ENCODE peak calls at places on chromosomes 1 and 21, in seven cellular contexts. One of them, this sample, is unnamed.

GRCh38 chr1:223240122-223240521 is 97.1 kb upstream of the TLR5 start:
- DNase-seq in GM12892: no peak
- DNase-seq in right lobe of liver: no peak
- DNase-seq in transverse colon: no peak
- DNase-seq in ovary: no peak
- DNase-seq in stomach: no peak
- DNase-seq in esophagus squamous epithelium: no peak
- DNase-seq in this sample: no peak

GRCh38 chr1:26664802-26665201 is 31.0 kb upstream of the ARID1A start:
- DNase-seq in GM12892: no peak
- DNase-seq in esophagus squamous epithelium: no peak
- DNase-seq in transverse colon: no peak
- DNase-seq in ovary: no peak
- DNase-seq in stomach: no peak
- DNase-seq in right lobe of liver: no peak
- DNase-seq in this sample: no peak

GRCh38 chr21:26433386-26433785 is 139.7 kb downstream of the CYYR1 start:
- DNase-seq in esophagus squamous epithelium: no peak
- DNase-seq in GM12892: no peak
- DNase-seq in transverse colon: no peak
- DNase-seq in stomach: no peak
- DNase-seq in right lobe of liver: no peak
- DNase-seq in ovary: no peak
- DNase-seq in this sample: no peak

GRCh38 chr21:38037416-38037815 is 121.2 kb upstream of the KCNJ6 start:
- DNase-seq in right lobe of liver: no peak
- DNase-seq in stomach: no peak
- DNase-seq in ovary: no peak
- DNase-seq in transverse colon: no peak
- DNase-seq in GM12892: no peak
- DNase-seq in esophagus squamous epithelium: no peak
- DNase-seq in this sample: no peak

GRCh38 chr1:230768903-230769570 is 21.8 kb downstream of the CAPN9 start:
- DNase-seq in esophagus squamous epithelium: no peak
- DNase-seq in right lobe of liver: no peak
- DNase-seq in transverse colon: no peak
- DNase-seq in ovary: no peak
- DNase-seq in GM12892: no peak
- DNase-seq in stomach: peak
- DNase-seq in this sample: no peak

GRCh38 chr1:9075023-9075422 is 5.6 kb upstream of the SLC2A5 start:
- DNase-seq in stomach: no peak
- DNase-seq in transverse colon: no peak
- DNase-seq in esophagus squamous epithelium: no peak
- DNase-seq in ovary: no peak
- DNase-seq in right lobe of liver: no peak
- DNase-seq in GM12892: no peak
- DNase-seq in this sample: peak

GRCh38 chr1:202029171-202029665 is 18.8 kb downstream of the ELF3 start:
- DNase-seq in stomach: no peak
- DNase-seq in transverse colon: no peak
- DNase-seq in ovary: no peak
- DNase-seq in right lobe of liver: no peak
- DNase-seq in esophagus squamous epithelium: no peak
- DNase-seq in GM12892: no peak
- DNase-seq in this sample: no peak

GRCh38 chr1:29496701-29497100 is 260.4 kb downstream of the PTPRU start:
- DNase-seq in right lobe of liver: no peak
- DNase-seq in stomach: no peak
- DNase-seq in ovary: no peak
- DNase-seq in transverse colon: no peak
- DNase-seq in GM12892: no peak
- DNase-seq in esophagus squamous epithelium: no peak
- DNase-seq in this sample: no peak

GRCh38 chr1:54543729-54544496 is 4.1 kb upstream of the ACOT11 start:
- DNase-seq in stomach: no peak
- DNase-seq in right lobe of liver: no peak
- DNase-seq in esophagus squamous epithelium: no peak
- DNase-seq in GM12892: no peak
- DNase-seq in ovary: no peak
- DNase-seq in transverse colon: no peak
- DNase-seq in this sample: no peak

GRCh38 chr1:212853658-212854057 is 4.4 kb upstream of the FLVCR1 start:
- DNase-seq in stomach: no peak
- DNase-seq in esophagus squamous epithelium: no peak
- DNase-seq in ovary: no peak
- DNase-seq in right lobe of liver: peak
- DNase-seq in transverse colon: peak
- DNase-seq in GM12892: no peak
- DNase-seq in this sample: no peak

DNA sequence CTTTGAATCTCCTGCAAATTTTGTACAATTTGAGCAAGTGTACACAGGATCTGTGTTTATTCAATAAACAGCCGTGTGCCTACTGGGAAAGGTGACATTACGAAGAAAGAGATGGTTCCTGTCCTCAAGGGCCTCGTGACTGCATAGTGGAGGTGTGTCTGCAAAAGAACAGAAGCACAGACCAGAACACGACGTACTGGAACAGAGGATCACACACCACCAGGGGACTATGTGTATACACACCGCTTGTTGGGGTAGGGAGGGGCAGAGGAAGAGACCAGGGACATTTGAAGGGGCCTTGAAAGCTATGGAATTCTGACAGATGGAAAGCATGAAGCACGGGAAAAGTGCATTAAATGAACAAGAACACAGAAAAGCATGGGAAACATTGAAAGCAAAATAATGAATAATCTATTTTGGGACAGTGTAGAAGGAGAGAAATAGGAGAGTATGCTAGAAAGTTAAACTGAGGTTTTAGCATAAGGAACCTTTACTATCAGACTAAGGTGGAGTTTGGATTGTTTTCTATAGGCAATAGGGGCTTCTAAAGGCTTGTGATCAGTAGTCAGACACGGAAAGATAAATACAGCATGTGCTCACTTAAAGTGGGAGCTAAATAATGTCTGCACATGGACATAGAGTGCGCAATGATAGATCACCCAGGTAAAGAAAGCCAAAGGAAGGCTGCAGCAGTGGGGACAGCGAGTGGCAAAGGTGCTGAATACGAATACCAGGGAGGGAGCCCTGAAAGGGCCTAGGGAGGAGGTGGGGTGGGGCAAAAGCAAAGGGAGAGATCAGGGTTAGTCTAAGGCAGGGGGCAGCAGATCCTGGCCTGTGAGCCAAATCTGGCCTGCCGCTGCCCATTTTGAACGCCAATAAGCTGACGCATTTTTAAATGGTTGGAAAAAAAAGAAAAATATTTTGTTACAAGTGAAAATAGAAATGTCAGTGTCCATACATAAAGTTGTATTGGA is 11.0 kb downstream of the JAK1 start:
- DNase-seq in esophagus squamous epithelium: no peak
- DNase-seq in right lobe of liver: no peak
- DNase-seq in ovary: no peak
- DNase-seq in stomach: peak
- DNase-seq in GM12892: no peak
- DNase-seq in transverse colon: peak
- DNase-seq in this sample: no peak
- TF ChIP-seq POLR2A in esophagus squamous epithelium: no peak
- TF ChIP-seq POLR2A in right lobe of liver: no peak
- TF ChIP-seq POLR2A in ovary: no peak
- TF ChIP-seq POLR2A in stomach: no peak
- TF ChIP-seq POLR2A in GM12892: no peak
- TF ChIP-seq POLR2A in transverse colon: no peak
- TF ChIP-seq POLR2A in this sample: no peak

DNA sequence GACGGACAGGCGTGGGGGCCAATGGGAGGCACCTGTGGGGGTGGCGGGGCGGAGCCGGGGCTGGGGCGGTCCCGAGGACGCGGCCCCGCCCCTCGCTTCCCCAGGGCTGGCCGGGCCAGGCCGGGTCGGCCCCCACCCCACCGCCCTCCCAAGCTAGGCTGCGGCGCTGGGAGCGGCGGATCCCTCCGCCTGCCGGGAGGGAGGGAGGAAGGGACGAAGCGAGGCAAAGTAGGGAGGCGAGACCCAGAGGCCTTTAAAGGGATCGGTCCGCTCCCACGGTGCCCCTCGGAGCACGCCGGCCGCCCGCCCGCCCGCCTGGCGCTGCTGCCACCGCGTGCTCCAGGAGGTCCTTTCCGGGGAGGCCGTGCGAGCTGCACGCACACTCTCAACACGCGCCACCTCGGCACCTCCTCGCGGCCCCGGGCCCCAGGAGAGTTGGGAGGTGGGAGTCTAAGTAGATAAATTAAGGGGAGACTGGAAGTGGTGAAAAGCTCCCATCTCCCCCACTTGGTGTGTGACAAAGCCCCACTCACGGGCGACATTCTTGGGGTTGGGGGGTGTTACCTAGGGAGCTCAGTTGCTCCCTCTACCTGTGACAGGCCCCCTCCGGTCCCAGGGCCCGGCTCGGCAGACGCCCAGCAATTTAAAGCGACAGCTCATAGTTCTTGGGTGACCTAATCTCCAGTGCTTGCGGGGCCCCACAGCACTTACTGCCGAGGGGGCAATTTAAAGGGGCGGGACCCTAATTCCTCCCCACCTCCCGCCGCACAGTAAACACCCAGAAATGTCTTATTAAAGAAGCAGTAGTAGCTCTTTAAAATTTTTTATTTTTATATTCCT is 492 bp upstream of the MEF2D start:
- DNase-seq in esophagus squamous epithelium: peak
- DNase-seq in ovary: peak
- DNase-seq in stomach: peak
- DNase-seq in transverse colon: peak
- DNase-seq in right lobe of liver: peak
- DNase-seq in GM12892: peak
- DNase-seq in this sample: peak
- TF ChIP-seq POLR2A in esophagus squamous epithelium: no peak
- TF ChIP-seq POLR2A in ovary: peak
- TF ChIP-seq POLR2A in stomach: peak
- TF ChIP-seq POLR2A in transverse colon: peak
- TF ChIP-seq POLR2A in right lobe of liver: peak
- TF ChIP-seq POLR2A in GM12892: peak
- TF ChIP-seq POLR2A in this sample: peak

GRCh38 chr1:224387943-224388342 is 31.3 kb downstream of the CNIH4 start:
- DNase-seq in transverse colon: no peak
- DNase-seq in esophagus squamous epithelium: no peak
- DNase-seq in stomach: no peak
- DNase-seq in right lobe of liver: no peak
- DNase-seq in ovary: no peak
- DNase-seq in GM12892: no peak
- DNase-seq in this sample: no peak

GRCh38 chr1:224390517-224390916 is 33.8 kb downstream of the CNIH4 start:
- DNase-seq in esophagus squamous epithelium: no peak
- DNase-seq in stomach: no peak
- DNase-seq in transverse colon: no peak
- DNase-seq in GM12892: no peak
- DNase-seq in right lobe of liver: no peak
- DNase-seq in ovary: no peak
- DNase-seq in this sample: no peak

GRCh38 chr1:224381880-224382548 is 25.3 kb downstream of the CNIH4 start:
- DNase-seq in right lobe of liver: no peak
- DNase-seq in ovary: no peak
- DNase-seq in GM12892: no peak
- DNase-seq in stomach: no peak
- DNase-seq in transverse colon: no peak
- DNase-seq in esophagus squamous epithelium: no peak
- DNase-seq in this sample: no peak

GRCh38 chr1:224392411-224393249 is 36.0 kb downstream of the CNIH4 start:
- DNase-seq in right lobe of liver: no peak
- DNase-seq in transverse colon: no peak
- DNase-seq in stomach: no peak
- DNase-seq in GM12892: no peak
- DNase-seq in esophagus squamous epithelium: no peak
- DNase-seq in ovary: no peak
- DNase-seq in this sample: no peak

GRCh38 chr1:224387302-224387912 is 30.7 kb downstream of the CNIH4 start:
- DNase-seq in GM12892: no peak
- DNase-seq in stomach: no peak
- DNase-seq in transverse colon: no peak
- DNase-seq in right lobe of liver: no peak
- DNase-seq in esophagus squamous epithelium: no peak
- DNase-seq in ovary: no peak
- DNase-seq in this sample: no peak
- TF ChIP-seq POLR2A in GM12892: peak
- TF ChIP-seq POLR2A in stomach: no peak
- TF ChIP-seq POLR2A in transverse colon: no peak
- TF ChIP-seq POLR2A in right lobe of liver: no peak
- TF ChIP-seq POLR2A in esophagus squamous epithelium: no peak
- TF ChIP-seq POLR2A in ovary: no peak
- TF ChIP-seq POLR2A in this sample: no peak

GRCh38 chr1:175262646-175263045 is 70.1 kb upstream of the KIAA0040 start:
- DNase-seq in ovary: no peak
- DNase-seq in transverse colon: no peak
- DNase-seq in esophagus squamous epithelium: no peak
- DNase-seq in right lobe of liver: no peak
- DNase-seq in stomach: no peak
- DNase-seq in GM12892: no peak
- DNase-seq in this sample: no peak
- TF ChIP-seq POLR2A in ovary: no peak
- TF ChIP-seq POLR2A in transverse colon: no peak
- TF ChIP-seq POLR2A in esophagus squamous epithelium: no peak
- TF ChIP-seq POLR2A in right lobe of liver: no peak
- TF ChIP-seq POLR2A in stomach: no peak
- TF ChIP-seq POLR2A in GM12892: no peak
- TF ChIP-seq POLR2A in this sample: no peak

GRCh38 chr1:52842643-52843310 is at the start of gene ZYG11A:
- DNase-seq in transverse colon: peak
- DNase-seq in right lobe of liver: peak
- DNase-seq in esophagus squamous epithelium: no peak
- DNase-seq in ovary: peak
- DNase-seq in GM12892: peak
- DNase-seq in stomach: peak
- DNase-seq in this sample: peak
- TF ChIP-seq POLR2A in transverse colon: no peak
- TF ChIP-seq POLR2A in right lobe of liver: no peak
- TF ChIP-seq POLR2A in esophagus squamous epithelium: no peak
- TF ChIP-seq POLR2A in ovary: no peak
- TF ChIP-seq POLR2A in GM12892: peak
- TF ChIP-seq POLR2A in stomach: no peak
- TF ChIP-seq POLR2A in this sample: no peak

DNA sequence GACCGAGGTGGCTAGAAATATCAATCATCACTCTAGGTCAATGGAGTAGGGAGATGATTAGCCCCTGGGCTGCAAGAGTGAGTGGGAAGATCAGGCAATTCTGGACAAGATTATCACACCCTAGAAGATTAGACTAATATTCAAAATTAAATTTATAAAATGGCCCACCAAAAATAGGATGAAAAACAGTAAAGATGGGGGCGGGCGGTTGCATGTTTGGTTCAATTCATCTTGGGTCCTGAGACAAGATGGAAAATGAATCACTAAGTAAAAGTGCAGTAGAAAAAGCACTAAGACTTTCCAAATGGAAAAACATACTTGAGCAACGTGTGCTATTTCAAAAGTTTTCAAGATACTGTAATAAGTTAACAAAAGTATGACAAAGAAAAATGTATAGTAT is 41.3 kb upstream of the LRRC8D start:
- DNase-seq in transverse colon: no peak
- DNase-seq in esophagus squamous epithelium: no peak
- DNase-seq in stomach: no peak
- DNase-seq in GM12892: no peak
- DNase-seq in right lobe of liver: no peak
- DNase-seq in ovary: no peak
- DNase-seq in this sample: no peak
- TF ChIP-seq POLR2A in transverse colon: no peak
- TF ChIP-seq POLR2A in esophagus squamous epithelium: no peak
- TF ChIP-seq POLR2A in stomach: no peak
- TF ChIP-seq POLR2A in GM12892: no peak
- TF ChIP-seq POLR2A in right lobe of liver: no peak
- TF ChIP-seq POLR2A in ovary: no peak
- TF ChIP-seq POLR2A in this sample: no peak

This sample was measured in uterus.